ENCODE peak calls at places on chromosomes 7 and 10, in eight cellular contexts. R is astrocyte of the spinal cord; V is left ventricle myocardium inferior; K is epithelial cell of esophagus; I is CD8-positive, alpha-beta T cell; U is HCT116; J is OCI-LY7; A is astrocyte of the cerebellum. G is an unnamed sample.

GRCh38 chr7:127066974-127067373 is 185.8 kb downstream of the GRM8 start:
- DNase-seq in R (no peak), V (no peak), K (no peak), I (no peak), U (no peak), J (no peak), A (no peak), G (no peak)

GRCh38 chr7:8254667-8255066 is 7.3 kb downstream of the ICA1 start:
- DNase-seq in R (no peak), V (no peak), K (peak), I (no peak), U (no peak), J (no peak), A (no peak), G (no peak)

GRCh38 chr7:91940572-91941341 is at the start of gene AKAP9:
- DNase-seq in R (peak), V (peak), K (peak), I (peak), U (peak), J (peak), A (no peak), G (no peak)

GRCh38 chr10:132908621-132909295 is 33.6 kb downstream of the CFAP46 start:
- DNase-seq in R (no peak), V (no peak), K (no peak), I (no peak), U (no peak), J (no peak), A (no peak), G (no peak)

GRCh38 chr10:33132626-33133025 is 174.6 kb upstream of the ITGB1 start:
- DNase-seq in R (no peak), V (no peak), K (peak), I (peak), U (no peak), J (peak), A (no peak), G (no peak)

GRCh38 chr7:42699415-42700178 is 212.3 kb downstream of the C7orf25 start:
- DNase-seq in R (no peak), V (no peak), K (no peak), I (no peak), U (no peak), J (no peak), A (no peak), G (no peak)

GRCh38 chr10:33009244-33010131 is 51.5 kb upstream of the ITGB1 start:
- DNase-seq in R (no peak), V (no peak), K (no peak), I (no peak), U (no peak), J (no peak), A (no peak), G (no peak)

GRCh38 chr7:99041526-99041925 is 102.4 kb downstream of the SMURF1 start:
- DNase-seq in R (no peak), V (no peak), K (no peak), I (no peak), U (no peak), J (no peak), A (no peak), G (no peak)

GRCh38 chr10:14383266-14383665 is 52.5 kb upstream of the FRMD4A start:
- DNase-seq in R (peak), V (no peak), K (peak), I (no peak), U (no peak), J (no peak), A (peak), G (no peak)

GRCh38 chr7:17608114-17608833 is 309.8 kb downstream of the AHR start:
- DNase-seq in R (peak), V (no peak), K (peak), I (no peak), U (no peak), J (no peak), A (no peak), G (no peak)

GRCh38 chr10:79394631-79395030 is 47.4 kb downstream of the PPIF start:
- DNase-seq in R (no peak), V (no peak), K (no peak), I (no peak), U (no peak), J (no peak), A (no peak), G (no peak)

GRCh38 chr10:7605565-7606295 is 61.0 kb downstream of the ITIH5 start:
- DNase-seq in R (no peak), V (no peak), K (no peak), I (no peak), U (no peak), J (no peak), A (no peak), G (no peak)

GRCh38 chr10:6711286-6711817 is 131.3 kb upstream of the PRKCQ start:
- DNase-seq in R (no peak), V (no peak), K (no peak), I (no peak), U (no peak), J (no peak), A (no peak), G (no peak)

GRCh38 chr10:3067045-3067858 is at the start of gene PFKP:
- DNase-seq in R (no peak), V (peak), K (peak), I (peak), U (no peak), J (peak), A (no peak), G (no peak)

GRCh38 chr10:104268691-104269645 is at the start of gene GSTO2:
- DNase-seq in R (peak), V (peak), K (peak), I (peak), U (peak), J (peak), A (peak), G (peak)

GRCh38 chr7:70193514-70193913 is 595.2 kb downstream of the AUTS2 start:
- DNase-seq in R (peak), V (no peak), K (peak), I (no peak), U (no peak), J (peak), A (no peak), G (peak)

GRCh38 chr7:15334524-15335269 is 227.1 kb downstream of the AGMO start:
- DNase-seq in R (no peak), V (no peak), K (no peak), I (no peak), U (no peak), J (no peak), A (no peak), G (no peak)

GRCh38 chr7:44287488-44288380 is 37.7 kb downstream of the CAMK2B start:
- DNase-seq in R (no peak), V (peak), K (no peak), I (no peak), U (no peak), J (no peak), A (no peak), G (no peak)

GRCh38 chr7:32564542-32564941 is 69.3 kb downstream of the AVL9 start:
- DNase-seq in R (no peak), V (no peak), K (no peak), I (no peak), U (no peak), J (no peak), A (no peak), G (no peak)

GRCh38 chr10:31083765-31084184 is 52.1 kb upstream of the ZNF438 start:
- DNase-seq in R (peak), V (no peak), K (peak), I (peak), U (peak), J (peak), A (no peak), G (no peak)

GRCh38 chr7:83021032-83021431 is 141.7 kb downstream of the PCLO start:
- DNase-seq in R (no peak), V (no peak), K (no peak), I (no peak), U (no peak), J (no peak), A (no peak), G (no peak)

GRCh38 chr7:93751421-93751820 is 139.1 kb downstream of the TFPI2 start:
- DNase-seq in R (no peak), V (no peak), K (no peak), I (no peak), U (no peak), J (no peak), A (no peak), G (no peak)

GRCh38 chr10:34124522-34125035 is 690.5 kb downstream of the PARD3 start:
- DNase-seq in R (peak), V (no peak), K (peak), I (no peak), U (peak), J (no peak), A (no peak), G (peak)

GRCh38 chr7:139230774-139231512 is at the start of gene UBN2:
- DNase-seq in R (peak), V (peak), K (peak), I (peak), U (peak), J (peak), A (peak), G (peak)

GRCh38 chr10:125060851-125061556 is 99.4 kb downstream of the CTBP2 start:
- DNase-seq in R (peak), V (peak), K (peak), I (no peak), U (peak), J (peak), A (peak), G (no peak)

GRCh38 chr10:331186-331585 is 195.9 kb downstream of the ZMYND11 start:
- DNase-seq in R (no peak), V (no peak), K (no peak), I (no peak), U (no peak), J (no peak), A (no peak), G (no peak)

GRCh38 chr10:61125560-61126250 is 181.7 kb upstream of the RHOBTB1 start:
- DNase-seq in R (no peak), V (no peak), K (no peak), I (no peak), U (no peak), J (no peak), A (no peak), G (no peak)

GRCh38 chr10:88651131-88651541 is 13.1 kb upstream of the LIPF start:
- DNase-seq in R (peak), V (no peak), K (peak), I (no peak), U (no peak), J (no peak), A (peak), G (peak)

GRCh38 chr10:80709879-80710278 is 172.2 kb downstream of the SH2D4B start:
- DNase-seq in R (no peak), V (no peak), K (no peak), I (no peak), U (no peak), J (no peak), A (no peak), G (no peak)

GRCh38 chr10:59995862-59996261 is 89.5 kb upstream of the CCDC6 start:
- DNase-seq in R (no peak), V (no peak), K (peak), I (no peak), U (no peak), J (no peak), A (no peak), G (peak)
- H3K4me3 ChIP-seq in R (no peak), V (no peak), K (no peak), I (no peak), U (no peak), J (no peak), A (no peak), G (no peak)

GRCh38 chr7:4001742-4002141 is 680.4 kb upstream of the FOXK1 start:
- DNase-seq in R (no peak), V (no peak), K (no peak), I (no peak), U (no peak), J (no peak), A (no peak), G (no peak)

GRCh38 chr7:4000934-4001333 is 681.2 kb upstream of the FOXK1 start:
- DNase-seq in R (no peak), V (no peak), K (no peak), I (no peak), U (no peak), J (no peak), A (no peak), G (no peak)

GRCh38 chr7:4003536-4003935 is 678.6 kb upstream of the FOXK1 start:
- DNase-seq in R (no peak), V (no peak), K (peak), I (no peak), U (no peak), J (no peak), A (no peak), G (no peak)

GRCh38 chr7:3998060-3998459 is 684.0 kb upstream of the FOXK1 start:
- DNase-seq in R (no peak), V (no peak), K (no peak), I (no peak), U (no peak), J (no peak), A (no peak), G (no peak)

DNA sequence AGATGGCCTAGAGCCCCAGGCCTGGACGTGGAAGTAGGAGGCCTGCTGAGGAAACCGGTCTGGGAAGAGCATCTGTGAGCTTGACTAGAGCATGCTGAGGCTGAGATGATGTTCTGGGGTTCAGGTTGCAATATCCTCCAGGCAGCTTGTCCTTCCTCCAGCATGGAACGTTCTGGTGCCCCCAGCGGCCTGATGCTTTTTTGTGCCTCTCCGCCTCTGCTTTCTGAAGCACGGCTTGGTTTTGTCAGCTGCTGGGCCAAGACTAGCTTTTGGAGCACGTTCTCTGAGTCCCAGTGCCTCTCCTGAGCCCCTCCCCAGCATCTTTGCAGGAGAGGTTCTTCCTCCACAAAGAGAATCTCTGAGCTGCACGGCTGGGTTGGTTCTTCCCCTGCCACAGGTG is 682.0 kb upstream of the FOXK1 start:
- DNase-seq in R (no peak), V (no peak), K (no peak), I (no peak), U (no peak), J (no peak), A (no peak), G (no peak)
- TF ChIP-seq CTCF in R (no peak), V (no peak), K (no peak), I (no peak), U (no peak), J (no peak), A (no peak), G (no peak)

GRCh38 chr10:23693895-23694294 is 255.0 kb downstream of the OTUD1 start:
- DNase-seq in R (no peak), V (no peak), K (no peak), I (no peak), U (no peak), J (no peak), A (no peak), G (no peak)

GRCh38 chr10:23694921-23695824 is 256.3 kb downstream of the OTUD1 start:
- DNase-seq in R (no peak), V (no peak), K (no peak), I (no peak), U (no peak), J (no peak), A (no peak), G (no peak)

GRCh38 chr10:23694446-23694920 is 255.6 kb downstream of the OTUD1 start:
- DNase-seq in R (peak), V (no peak), K (peak), I (no peak), U (no peak), J (no peak), A (no peak), G (no peak)

GRCh38 chr10:23695825-23696420 is 257.0 kb downstream of the OTUD1 start:
- DNase-seq in R (no peak), V (no peak), K (no peak), I (no peak), U (no peak), J (no peak), A (no peak), G (no peak)

DNA sequence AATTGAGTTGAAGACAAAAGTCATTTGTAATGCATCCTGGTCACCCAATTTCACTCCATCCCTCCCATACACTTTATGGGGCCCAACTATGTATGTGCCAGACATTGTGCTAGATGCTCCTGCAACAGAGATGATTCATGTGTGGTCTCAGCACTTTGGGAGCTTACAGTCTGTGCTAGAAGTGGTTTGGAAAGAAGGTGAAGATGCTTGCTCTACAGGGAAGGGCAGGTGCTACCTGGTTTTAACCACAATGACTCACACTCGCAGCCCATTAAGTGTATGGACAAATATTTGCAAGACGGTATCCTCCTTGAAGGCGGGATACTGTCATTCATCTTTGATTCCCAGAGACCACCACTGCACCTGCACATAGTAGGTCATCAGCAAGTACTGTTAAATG is 257.6 kb downstream of the OTUD1 start:
- DNase-seq in R (no peak), V (no peak), K (peak), I (no peak), U (no peak), J (no peak), A (no peak), G (no peak)
- H3K4me3 ChIP-seq in R (no peak), V (no peak), K (no peak), I (no peak), U (no peak), J (no peak), A (no peak), G (no peak)

DNA sequence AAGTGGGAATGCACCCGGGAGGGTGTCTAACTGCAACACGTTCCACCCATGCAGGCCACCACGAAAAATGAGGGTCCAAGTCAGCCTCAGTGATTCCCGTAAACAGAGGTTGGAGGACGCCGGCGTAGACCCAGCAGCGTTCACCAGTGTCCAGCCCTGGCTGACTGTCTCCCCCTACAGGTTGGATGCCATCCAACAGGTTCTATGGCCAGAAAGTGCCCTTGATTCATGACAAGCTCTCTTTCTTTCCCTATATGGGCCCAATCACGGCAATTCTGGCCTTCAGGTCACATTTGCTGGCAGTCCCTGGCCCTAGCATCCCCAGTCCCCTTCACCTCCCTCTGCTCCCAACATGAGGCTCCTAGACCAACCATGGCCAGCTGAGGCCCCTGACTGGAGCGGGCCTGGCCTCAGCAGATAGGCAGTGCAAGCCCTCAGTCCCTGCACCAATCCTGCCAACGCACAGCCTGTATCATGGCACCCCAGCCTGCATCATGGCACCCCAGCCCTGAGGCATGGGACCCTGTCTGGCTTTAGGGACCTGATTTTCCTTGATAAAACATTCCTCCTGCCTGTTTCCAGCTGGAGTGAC is 227.4 kb downstream of the GRID1 start:
- DNase-seq in R (no peak), V (no peak), K (no peak), I (no peak), U (peak), J (peak), A (no peak), G (no peak)
- TF ChIP-seq CTCF in R (no peak), V (peak), K (no peak), I (no peak), U (peak), J (peak), A (no peak), G (peak)